ENCODE peak calls at places on chromosomes 16 and 17, in six cellular contexts. J is SK-N-SH, M is GM23338, G is K562, W is HCT116, Q is HepG2. U is an unnamed sample.

GRCh38 chr16:12210925-12211869 is 234.7 kb downstream of the SNX29 start:
- DNase-seq in J (no peak), W (no peak), Q (peak), M (no peak), G (no peak), U (no peak)

GRCh38 chr16:60463986-60464385 is 1572.3 kb downstream of the CDH8 start:
- DNase-seq in M (no peak), W (no peak), J (no peak), Q (no peak), G (no peak), U (no peak)

GRCh38 chr16:2324296-2324859 is 16.1 kb downstream of the ABCA3 start:
- DNase-seq in Q (no peak), J (no peak), M (no peak), W (no peak), G (no peak), U (no peak)

GRCh38 chr17:79793924-79794304 is 3.0 kb downstream of the CBX8 start:
- DNase-seq in Q (no peak), J (peak), M (peak), G (no peak), W (peak), U (peak)

GRCh38 chr17:6753006-6753445 is 2.8 kb upstream of the XAF1 start:
- DNase-seq in Q (peak), M (peak), G (no peak), J (no peak), W (no peak), U (no peak)

GRCh38 chr17:55510986-55511721 is at the start of gene SMIM36:
- DNase-seq in W (no peak), M (no peak), Q (no peak), G (no peak), J (no peak), U (no peak)

GRCh38 chr16:2425008-2425518 is 4.2 kb upstream of the CCNF start:
- DNase-seq in W (no peak), J (no peak), G (no peak), M (no peak), Q (no peak), U (no peak)

GRCh38 chr16:20178297-20178696 is 104.6 kb upstream of the GPR139 start:
- DNase-seq in M (no peak), G (no peak), J (no peak), Q (no peak), W (no peak), U (no peak)

GRCh38 chr17:48998557-48999440 is 1.6 kb downstream of the IGF2BP1 start:
- DNase-seq in Q (peak), J (no peak), W (no peak), G (peak), M (peak), U (peak)

GRCh38 chr16:50888486-50889261 is 146.8 kb downstream of the CYLD start:
- DNase-seq in M (no peak), W (no peak), Q (no peak), J (no peak), G (no peak), U (no peak)

GRCh38 chr17:77884019-77884418 is 74.5 kb upstream of the TNRC6C start:
- DNase-seq in W (no peak), G (no peak), M (peak), Q (no peak), J (peak), U (no peak)

GRCh38 chr16:72367841-72368240 is 195.9 kb upstream of the PMFBP1 start:
- DNase-seq in G (no peak), Q (no peak), W (no peak), J (no peak), M (no peak), U (no peak)

GRCh38 chr17:80847506-80848230 is 144.0 kb upstream of the CHMP6 start:
- DNase-seq in M (no peak), J (no peak), G (peak), Q (no peak), W (no peak), U (no peak)

DNA sequence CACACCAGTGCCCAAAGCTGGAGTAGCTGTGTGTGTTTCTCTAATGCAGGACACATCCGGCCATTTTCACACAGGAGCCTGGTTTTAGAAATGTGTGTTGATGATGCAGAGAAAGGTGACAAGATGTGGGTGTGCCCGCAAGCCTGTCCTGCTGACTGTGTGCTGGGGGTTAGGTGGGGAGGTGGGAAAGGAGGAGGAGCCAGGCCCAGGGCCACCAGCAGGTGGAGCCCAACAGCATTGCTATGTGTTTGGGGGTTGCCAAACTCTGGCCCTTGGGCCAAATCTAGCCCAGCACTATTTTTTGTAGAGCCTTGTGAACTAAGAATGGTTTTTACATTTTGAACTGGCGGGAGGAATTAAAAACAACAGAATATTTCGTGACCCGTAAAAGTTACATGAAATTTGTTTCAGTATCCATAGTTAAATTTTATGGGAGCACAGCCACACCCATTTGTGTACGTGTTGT is 61.7 kb upstream of the LGALS9 start:
- DNase-seq in J (peak), Q (no peak), W (no peak), G (peak), M (peak), U (peak)
- TF ChIP-seq REST in J (no peak), Q (no peak), W (no peak), G (no peak), M (no peak), U (no peak)

DNA sequence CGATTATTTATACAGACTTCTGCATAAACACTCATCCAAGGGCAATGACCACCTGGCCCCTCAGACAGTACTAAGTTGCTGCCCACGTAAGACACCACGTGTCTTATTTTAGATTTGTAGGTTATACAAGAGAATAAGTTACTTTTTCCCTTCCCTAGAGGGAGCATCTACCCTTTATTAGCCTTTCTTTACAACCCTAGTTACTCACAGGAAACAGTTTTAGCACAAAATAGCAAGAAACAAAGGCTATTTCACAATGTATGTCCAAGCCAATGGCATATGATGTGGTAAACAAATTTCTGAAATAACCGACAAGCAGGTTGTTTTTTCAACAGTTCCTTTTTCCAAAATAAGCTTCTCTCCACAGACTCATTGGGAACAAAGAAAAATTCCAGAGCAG is 50.1 kb upstream of the ERN1 start:
- DNase-seq in J (no peak), Q (no peak), W (no peak), M (no peak), G (no peak), U (no peak)
- TF ChIP-seq REST in J (no peak), Q (no peak), W (no peak), M (no peak), G (no peak), U (no peak)

GRCh38 chr17:10022416-10022815 is 117.3 kb upstream of the RCVRN start:
- DNase-seq in G (no peak), Q (no peak), J (no peak), M (no peak), W (no peak), U (no peak)

GRCh38 chr17:10026786-10027046 is 121.6 kb upstream of the RCVRN start:
- DNase-seq in J (no peak), G (no peak), M (no peak), W (no peak), Q (no peak), U (no peak)

GRCh38 chr17:10029129-10029528 is 124.1 kb upstream of the RCVRN start:
- DNase-seq in M (no peak), G (no peak), Q (no peak), J (no peak), W (no peak), U (no peak)

GRCh38 chr17:10025976-10026785 is 121.1 kb upstream of the RCVRN start:
- DNase-seq in W (no peak), J (no peak), Q (no peak), G (no peak), M (no peak), U (no peak)

DNA sequence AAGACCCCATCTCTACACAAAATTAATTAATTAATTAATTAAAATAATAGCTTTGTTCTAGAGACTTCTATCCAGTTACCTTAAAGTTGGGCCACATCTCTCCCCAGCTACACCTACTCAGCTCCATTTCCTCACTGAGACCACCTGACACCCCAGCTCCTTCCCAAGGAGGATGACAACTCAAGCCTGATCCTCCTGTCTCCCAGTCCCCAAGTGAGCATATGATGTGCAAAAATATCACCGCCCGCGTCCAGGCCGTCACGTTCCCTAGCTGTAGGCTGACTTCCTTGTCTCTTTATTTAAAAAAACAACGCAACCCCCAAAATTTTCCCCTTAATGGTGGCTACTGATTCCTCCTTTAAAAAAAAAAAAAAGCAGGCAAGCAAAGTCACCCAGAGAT is 120.2 kb upstream of the RCVRN start:
- DNase-seq in M (no peak), J (no peak), G (no peak), W (no peak), Q (no peak), U (no peak)
- TF ChIP-seq REST in M (no peak), J (no peak), G (no peak), W (no peak), Q (no peak), U (no peak)

DNA sequence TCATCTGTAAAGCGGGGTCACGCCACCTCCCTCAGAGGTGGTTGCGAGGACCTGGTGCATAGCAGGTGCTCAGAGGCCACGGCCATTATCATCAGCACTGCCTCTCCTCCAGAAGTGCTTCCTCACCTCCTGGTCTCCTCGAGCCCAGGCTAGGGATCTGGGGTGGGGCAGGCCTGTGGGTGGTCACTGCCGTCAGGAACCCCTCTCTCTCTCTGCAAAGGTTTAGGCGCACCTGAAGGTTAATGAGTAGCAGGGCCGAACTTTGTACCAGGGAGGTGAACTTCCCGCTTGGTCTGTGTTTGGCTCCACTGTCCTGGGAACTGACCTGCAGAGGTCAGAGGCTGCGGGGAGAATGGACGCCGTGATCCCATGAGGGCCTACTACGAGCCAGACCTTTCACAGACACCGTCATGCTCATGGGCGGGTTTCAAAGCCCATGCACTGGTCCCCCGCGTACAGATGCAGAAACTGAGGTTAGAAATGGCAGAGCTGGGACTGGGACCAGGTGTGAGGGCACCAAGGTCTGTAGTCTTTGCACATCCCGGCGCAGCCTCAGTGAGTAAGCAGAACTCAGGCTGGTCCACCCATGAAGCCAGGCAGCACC is 13.8 kb downstream of the JUP start:
- DNase-seq in G (no peak), W (no peak), Q (peak), J (no peak), M (no peak), U (no peak)
- TF ChIP-seq REST in G (no peak), W (no peak), Q (peak), J (no peak), M (no peak), U (no peak)

GRCh38 chr17:10127819-10128375 is 70.5 kb downstream of the GAS7 start:
- DNase-seq in M (peak), G (no peak), Q (no peak), J (no peak), W (no peak), U (no peak)

GRCh38 chr17:10125761-10126553 is 72.4 kb downstream of the GAS7 start:
- DNase-seq in W (no peak), M (no peak), J (no peak), Q (no peak), G (no peak), U (no peak)

GRCh38 chr17:10126554-10127493 is 71.6 kb downstream of the GAS7 start:
- DNase-seq in W (no peak), M (peak), G (no peak), Q (no peak), J (peak), U (no peak)

GRCh38 chr17:10130733-10131132 is 67.7 kb downstream of the GAS7 start:
- DNase-seq in M (no peak), Q (no peak), W (no peak), G (no peak), J (no peak), U (no peak)

DNA sequence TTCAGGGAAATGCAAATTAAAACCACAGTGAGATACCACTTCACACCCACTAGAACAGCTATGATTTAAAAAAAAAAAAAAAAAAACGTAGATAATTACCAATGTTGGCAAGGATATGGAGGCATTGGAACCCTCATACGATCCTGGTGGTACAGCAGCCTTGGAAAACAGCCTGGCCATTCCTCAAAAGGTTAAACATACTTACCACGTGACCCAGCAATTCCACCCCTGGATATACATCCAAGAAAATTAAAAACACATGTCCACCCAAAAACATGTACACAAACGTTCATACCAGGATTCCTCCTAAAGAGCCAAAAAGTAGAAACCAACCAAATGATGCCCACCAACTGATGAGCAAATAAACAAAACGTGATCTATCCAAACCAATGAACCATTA is 68.1 kb downstream of the GAS7 start:
- DNase-seq in Q (no peak), W (no peak), G (no peak), M (no peak), J (no peak), U (no peak)
- TF ChIP-seq REST in Q (no peak), W (no peak), G (no peak), M (no peak), J (no peak), U (no peak)

GRCh38 chr16:29745126-29745852 is 501 bp downstream of the C16orf54 start:
- DNase-seq in J (no peak), G (no peak), W (no peak), M (peak), Q (no peak), U (no peak)
- TF ChIP-seq REST in J (no peak), G (no peak), W (no peak), M (no peak), Q (no peak), U (no peak)

GRCh38 chr16:6133009-6133408 is 1035.4 kb upstream of the EEF2KMT start:
- DNase-seq in M (no peak), G (no peak), J (no peak), Q (no peak), W (no peak), U (no peak)

GRCh38 chr16:6125483-6126259 is 1028.1 kb upstream of the EEF2KMT start:
- DNase-seq in J (no peak), Q (no peak), M (no peak), G (no peak), W (no peak), U (no peak)

GRCh38 chr16:6132121-6132520 is 1034.5 kb upstream of the EEF2KMT start:
- DNase-seq in M (no peak), W (no peak), Q (no peak), G (no peak), J (no peak), U (no peak)

GRCh38 chr16:6131526-6132050 is 1034.0 kb upstream of the EEF2KMT start:
- DNase-seq in M (no peak), J (no peak), Q (no peak), W (no peak), G (no peak), U (no peak)
- TF ChIP-seq REST in M (no peak), J (no peak), Q (no peak), W (no peak), G (no peak), U (no peak)

GRCh38 chr17:44069974-44070454 is 521 bp upstream of the G6PC3 start:
- DNase-seq in J (no peak), G (peak), W (peak), Q (no peak), M (peak), U (peak)
- TF ChIP-seq REST in J (no peak), G (no peak), W (no peak), Q (no peak), M (no peak), U (no peak)

DNA sequence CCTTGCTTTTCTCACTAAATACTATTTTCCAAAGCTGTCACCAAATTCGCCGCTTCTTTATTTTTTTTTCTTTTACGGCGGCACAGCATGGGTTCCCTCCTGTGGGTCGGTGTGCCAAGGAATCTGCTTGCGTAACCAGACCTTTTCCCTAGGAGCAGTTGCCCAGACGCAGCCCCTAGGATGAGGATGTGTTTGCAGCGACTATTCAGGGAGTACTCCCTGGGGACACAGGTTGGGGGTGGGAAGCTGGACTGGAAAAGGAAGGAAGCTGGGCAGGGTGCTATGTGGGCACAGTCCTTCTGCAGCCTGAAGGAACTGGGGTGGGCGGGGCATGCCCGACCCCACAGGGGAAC is 49.0 kb upstream of the ZCCHC14 start:
- DNase-seq in M (no peak), G (no peak), W (no peak), Q (no peak), J (no peak), U (no peak)
- TF ChIP-seq REST in M (no peak), G (no peak), W (no peak), Q (no peak), J (no peak), U (no peak)

U was measured in A549.